ENCODE peak calls at places on chromosome 1, in four cellular contexts. One of them, this sample, is unnamed.

GRCh38 chr1:12148958-12149790 is 17.6 kb upstream of the TNFRSF1B start:
- DNase-seq in AG08396: no peak
- DNase-seq in stimulated activated CD4-positive, alpha-beta T cell treated with anti-CD3 and anti-CD28 coated beads, TNF-alpha, amount 100 ng/mL, for 24 hours: no peak
- DNase-seq in naive B cell: no peak
- DNase-seq in this sample: no peak

GRCh38 chr1:156860113-156860638 is 489 bp upstream of the NTRK1 start:
- DNase-seq in AG08396: peak; percentile 84
- DNase-seq in stimulated activated CD4-positive, alpha-beta T cell treated with anti-CD3 and anti-CD28 coated beads, TNF-alpha, amount 100 ng/mL, for 24 hours: no peak
- DNase-seq in naive B cell: peak; percentile 39
- DNase-seq in this sample: peak; percentile 54

GRCh38 chr1:227316941-227317540 is 1.3 kb downstream of the CDC42BPA start:
- DNase-seq in AG08396: peak; percentile 17
- DNase-seq in stimulated activated CD4-positive, alpha-beta T cell treated with anti-CD3 and anti-CD28 coated beads, TNF-alpha, amount 100 ng/mL, for 24 hours: no peak
- DNase-seq in naive B cell: no peak
- DNase-seq in this sample: peak; percentile 45

GRCh38 chr1:7264101-7264500 is 478.8 kb downstream of the CAMTA1 start:
- DNase-seq in AG08396: no peak
- DNase-seq in stimulated activated CD4-positive, alpha-beta T cell treated with anti-CD3 and anti-CD28 coated beads, TNF-alpha, amount 100 ng/mL, for 24 hours: no peak
- DNase-seq in naive B cell: no peak
- DNase-seq in this sample: no peak

GRCh38 chr1:44030606-44031050 is 634 bp downstream of the SLC6A9 start:
- DNase-seq in AG08396: peak; percentile 53
- DNase-seq in stimulated activated CD4-positive, alpha-beta T cell treated with anti-CD3 and anti-CD28 coated beads, TNF-alpha, amount 100 ng/mL, for 24 hours: no peak
- DNase-seq in naive B cell: peak; percentile 46
- DNase-seq in this sample: peak; percentile 61

GRCh38 chr1:181083842-181084605 is 4.5 kb upstream of the IER5 start:
- DNase-seq in AG08396: no peak
- DNase-seq in stimulated activated CD4-positive, alpha-beta T cell treated with anti-CD3 and anti-CD28 coated beads, TNF-alpha, amount 100 ng/mL, for 24 hours: no peak
- DNase-seq in naive B cell: peak; percentile 69
- DNase-seq in this sample: peak; percentile 53

GRCh38 chr1:91402023-91402422 is 2.6 kb downstream of the HFM1 start:
- DNase-seq in AG08396: peak; percentile 21
- DNase-seq in stimulated activated CD4-positive, alpha-beta T cell treated with anti-CD3 and anti-CD28 coated beads, TNF-alpha, amount 100 ng/mL, for 24 hours: no peak
- DNase-seq in naive B cell: no peak
- DNase-seq in this sample: peak; percentile 15

GRCh38 chr1:168092151-168092550 is 44.6 kb downstream of the GPR161 start:
- DNase-seq in AG08396: no peak
- DNase-seq in stimulated activated CD4-positive, alpha-beta T cell treated with anti-CD3 and anti-CD28 coated beads, TNF-alpha, amount 100 ng/mL, for 24 hours: no peak
- DNase-seq in naive B cell: no peak
- DNase-seq in this sample: no peak

GRCh38 chr1:219710529-219711194 is 97.8 kb upstream of the ZC3H11B start:
- DNase-seq in AG08396: peak; percentile 8
- DNase-seq in stimulated activated CD4-positive, alpha-beta T cell treated with anti-CD3 and anti-CD28 coated beads, TNF-alpha, amount 100 ng/mL, for 24 hours: no peak
- DNase-seq in naive B cell: no peak
- DNase-seq in this sample: no peak

GRCh38 chr1:234531181-234532132 is 52.5 kb upstream of the TARBP1 start:
- DNase-seq in AG08396: peak; percentile 56
- DNase-seq in stimulated activated CD4-positive, alpha-beta T cell treated with anti-CD3 and anti-CD28 coated beads, TNF-alpha, amount 100 ng/mL, for 24 hours: no peak
- DNase-seq in naive B cell: no peak
- DNase-seq in this sample: no peak

GRCh38 chr1:224375059-224375458 is 18.4 kb downstream of the CNIH4 start:
- DNase-seq in AG08396: no peak
- DNase-seq in stimulated activated CD4-positive, alpha-beta T cell treated with anti-CD3 and anti-CD28 coated beads, TNF-alpha, amount 100 ng/mL, for 24 hours: no peak
- DNase-seq in naive B cell: no peak
- DNase-seq in this sample: no peak

GRCh38 chr1:205612556-205612955 is 19.3 kb downstream of the ELK4 start:
- DNase-seq in AG08396: no peak
- DNase-seq in stimulated activated CD4-positive, alpha-beta T cell treated with anti-CD3 and anti-CD28 coated beads, TNF-alpha, amount 100 ng/mL, for 24 hours: no peak
- DNase-seq in naive B cell: no peak
- DNase-seq in this sample: no peak

This sample was measured in lung microvascular endothelial cell.